ENCODE peak calls at places on chromosomes 13 and 19, in six cellular contexts. One of them, this sample, is unnamed.

GRCh38 chr13:28954810-28955209 is 134.7 kb downstream of the MTUS2 start:
- DNase-seq in thoracic aorta: no peak
- DNase-seq in adrenal gland: no peak
- DNase-seq in fibroblast of pulmonary artery: no peak
- DNase-seq in neural crest cell: no peak
- DNase-seq in transverse colon: no peak
- DNase-seq in this sample: no peak

GRCh38 chr19:35030257-35031071 is at the start of gene SCN1B:
- DNase-seq in transverse colon: peak; percentile 46
- DNase-seq in neural crest cell: peak; percentile 38
- DNase-seq in thoracic aorta: no peak
- DNase-seq in fibroblast of pulmonary artery: peak; percentile 64
- DNase-seq in adrenal gland: peak; percentile 75
- DNase-seq in this sample: peak; percentile 60

GRCh38 chr13:110413311-110414040 is 106.4 kb downstream of the COL4A2 start:
- DNase-seq in fibroblast of pulmonary artery: no peak
- DNase-seq in adrenal gland: peak; percentile 32
- DNase-seq in neural crest cell: no peak
- DNase-seq in thoracic aorta: no peak
- DNase-seq in transverse colon: no peak
- DNase-seq in this sample: no peak

GRCh38 chr19:47663911-47664771 is 49.1 kb upstream of the EHD2 start:
- DNase-seq in transverse colon: peak; percentile 69
- DNase-seq in thoracic aorta: peak; percentile 68
- DNase-seq in fibroblast of pulmonary artery: peak; percentile 100
- DNase-seq in adrenal gland: peak; percentile 94
- DNase-seq in neural crest cell: no peak
- DNase-seq in this sample: no peak

GRCh38 chr19:50266896-50267295 is 62.3 kb downstream of the KCNC3 start:
- DNase-seq in transverse colon: peak; percentile 46
- DNase-seq in fibroblast of pulmonary artery: no peak
- DNase-seq in adrenal gland: no peak
- DNase-seq in thoracic aorta: no peak
- DNase-seq in neural crest cell: no peak
- DNase-seq in this sample: peak; percentile 11

GRCh38 chr19:38190793-38191192 is 33.2 kb downstream of the DPF1 start:
- DNase-seq in fibroblast of pulmonary artery: no peak
- DNase-seq in adrenal gland: peak; percentile 35
- DNase-seq in thoracic aorta: no peak
- DNase-seq in transverse colon: no peak
- DNase-seq in neural crest cell: no peak
- DNase-seq in this sample: no peak

GRCh38 chr19:12544401-12544876 is 6.8 kb downstream of the ZNF564 start:
- DNase-seq in thoracic aorta: no peak
- DNase-seq in adrenal gland: no peak
- DNase-seq in fibroblast of pulmonary artery: peak; percentile 82
- DNase-seq in transverse colon: no peak
- DNase-seq in neural crest cell: no peak
- DNase-seq in this sample: no peak

GRCh38 chr13:48586591-48587103 is 53.8 kb upstream of the RCBTB2 start:
- DNase-seq in adrenal gland: peak; percentile 42
- DNase-seq in neural crest cell: no peak
- DNase-seq in thoracic aorta: no peak
- DNase-seq in transverse colon: no peak
- DNase-seq in fibroblast of pulmonary artery: peak; percentile 67
- DNase-seq in this sample: no peak

GRCh38 chr19:19488041-19488874 is 27.1 kb downstream of the TSSK6 start:
- DNase-seq in fibroblast of pulmonary artery: peak; percentile 27
- DNase-seq in neural crest cell: no peak
- DNase-seq in transverse colon: peak; percentile 60
- DNase-seq in adrenal gland: peak; percentile 84
- DNase-seq in thoracic aorta: no peak
- DNase-seq in this sample: no peak

GRCh38 chr19:4633140-4633967 is 6.0 kb upstream of the TNFAIP8L1 start:
- DNase-seq in thoracic aorta: no peak
- DNase-seq in fibroblast of pulmonary artery: peak; percentile 84
- DNase-seq in neural crest cell: peak; percentile 68
- DNase-seq in adrenal gland: peak; percentile 81
- DNase-seq in transverse colon: peak; percentile 61
- DNase-seq in this sample: peak; percentile 48

GRCh38 chr13:32001392-32001768 is 30.2 kb upstream of the FRY start:
- DNase-seq in fibroblast of pulmonary artery: peak; percentile 70
- DNase-seq in transverse colon: no peak
- DNase-seq in neural crest cell: no peak
- DNase-seq in adrenal gland: no peak
- DNase-seq in thoracic aorta: no peak
- DNase-seq in this sample: peak; percentile 5

GRCh38 chr13:52159159-52159982 is at the start of gene NEK3:
- DNase-seq in adrenal gland: peak; percentile 51
- DNase-seq in neural crest cell: peak; percentile 65
- DNase-seq in transverse colon: peak; percentile 78
- DNase-seq in thoracic aorta: peak; percentile 17
- DNase-seq in fibroblast of pulmonary artery: peak; percentile 63
- DNase-seq in this sample: peak; percentile 34

GRCh38 chr13:47114030-47114429 is 217.2 kb upstream of the HTR2A start:
- DNase-seq in thoracic aorta: no peak
- DNase-seq in fibroblast of pulmonary artery: peak; percentile 50
- DNase-seq in transverse colon: no peak
- DNase-seq in neural crest cell: no peak
- DNase-seq in adrenal gland: no peak
- DNase-seq in this sample: no peak

GRCh38 chr13:45121421-45121820 is 1.1 kb downstream of the GTF2F2 start:
- DNase-seq in neural crest cell: no peak
- DNase-seq in adrenal gland: no peak
- DNase-seq in fibroblast of pulmonary artery: peak; percentile 46
- DNase-seq in transverse colon: no peak
- DNase-seq in thoracic aorta: no peak
- DNase-seq in this sample: no peak

GRCh38 chr13:45122941-45123340 is 2.6 kb downstream of the GTF2F2 start:
- DNase-seq in transverse colon: no peak
- DNase-seq in fibroblast of pulmonary artery: no peak
- DNase-seq in neural crest cell: no peak
- DNase-seq in adrenal gland: no peak
- DNase-seq in thoracic aorta: no peak
- DNase-seq in this sample: no peak

GRCh38 chr13:45120967-45121366 is 657 bp downstream of the GTF2F2 start:
- DNase-seq in adrenal gland: no peak
- DNase-seq in thoracic aorta: no peak
- DNase-seq in fibroblast of pulmonary artery: no peak
- DNase-seq in transverse colon: no peak
- DNase-seq in neural crest cell: no peak
- DNase-seq in this sample: no peak

GRCh38 chr13:45119469-45119989 is 781 bp upstream of the GTF2F2 start:
- DNase-seq in fibroblast of pulmonary artery: peak; percentile 60
- DNase-seq in adrenal gland: peak; percentile 29
- DNase-seq in neural crest cell: no peak
- DNase-seq in thoracic aorta: no peak
- DNase-seq in transverse colon: peak; percentile 18
- DNase-seq in this sample: peak; percentile 72

GRCh38 chr13:45119990-45120864 is at the start of gene GTF2F2:
- DNase-seq in fibroblast of pulmonary artery: peak; percentile 92
- DNase-seq in transverse colon: peak; percentile 92
- DNase-seq in thoracic aorta: peak; percentile 31
- DNase-seq in neural crest cell: peak; percentile 83
- DNase-seq in adrenal gland: peak; percentile 86
- DNase-seq in this sample: peak; percentile 88
- TF ChIP-seq CTCF in fibroblast of pulmonary artery: no peak
- TF ChIP-seq CTCF in transverse colon: no peak
- TF ChIP-seq CTCF in thoracic aorta: no peak
- TF ChIP-seq CTCF in neural crest cell: no peak
- TF ChIP-seq CTCF in adrenal gland: no peak
- TF ChIP-seq CTCF in this sample: no peak

DNA sequence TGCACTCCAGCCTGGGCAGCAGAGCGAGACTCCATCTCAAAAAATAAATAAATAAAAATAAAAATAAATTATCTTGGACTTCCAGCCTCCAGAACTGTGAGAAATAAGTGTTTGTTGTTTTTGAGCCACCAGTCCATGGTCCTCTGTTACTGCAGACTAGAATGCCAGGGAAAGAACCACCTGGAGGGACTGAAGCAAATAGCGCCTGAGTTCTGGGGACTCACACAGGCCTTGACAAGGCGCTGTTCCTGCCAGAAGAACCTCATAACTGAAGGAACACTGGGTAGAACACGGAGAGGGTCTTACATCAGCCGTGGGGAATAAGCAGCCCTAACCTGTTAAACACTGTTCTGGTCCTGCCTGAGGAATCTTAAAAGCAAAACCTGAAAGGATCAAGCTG is 8.4 kb upstream of the LENG8 start:
- DNase-seq in fibroblast of pulmonary artery: no peak
- DNase-seq in transverse colon: no peak
- DNase-seq in adrenal gland: no peak
- DNase-seq in thoracic aorta: no peak
- DNase-seq in neural crest cell: no peak
- DNase-seq in this sample: no peak
- TF ChIP-seq CTCF in fibroblast of pulmonary artery: no peak
- TF ChIP-seq CTCF in transverse colon: no peak
- TF ChIP-seq CTCF in adrenal gland: no peak
- TF ChIP-seq CTCF in thoracic aorta: no peak
- TF ChIP-seq CTCF in neural crest cell: no peak
- TF ChIP-seq CTCF in this sample: no peak

DNA sequence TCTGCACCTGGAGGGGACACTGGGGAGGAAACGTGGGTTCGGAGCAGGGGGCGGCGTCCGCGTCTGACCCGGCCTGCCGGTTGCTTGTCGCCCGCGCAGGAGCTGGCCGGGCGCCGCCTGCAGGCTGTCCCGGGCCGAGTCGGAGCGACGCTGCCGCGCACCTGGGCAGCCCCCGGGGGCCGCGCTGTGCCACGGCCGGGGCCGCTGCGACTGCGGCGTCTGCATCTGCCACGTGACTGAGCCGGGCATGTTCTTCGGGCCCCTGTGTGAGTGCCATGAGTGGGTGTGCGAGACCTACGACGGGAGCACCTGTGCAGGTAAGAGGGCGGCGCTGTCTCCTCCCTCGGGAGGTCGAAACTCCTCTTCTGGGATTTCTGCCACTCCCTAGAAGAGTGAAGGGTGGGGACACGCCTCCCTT is 1.3 kb downstream of the ITGBL1 start:
- DNase-seq in thoracic aorta: no peak
- DNase-seq in neural crest cell: no peak
- DNase-seq in adrenal gland: no peak
- DNase-seq in transverse colon: peak; percentile 9
- DNase-seq in fibroblast of pulmonary artery: no peak
- DNase-seq in this sample: no peak
- TF ChIP-seq CTCF in thoracic aorta: peak; percentile 5
- TF ChIP-seq CTCF in neural crest cell: no peak
- TF ChIP-seq CTCF in adrenal gland: no peak
- TF ChIP-seq CTCF in transverse colon: peak; percentile 6
- TF ChIP-seq CTCF in fibroblast of pulmonary artery: no peak
- TF ChIP-seq CTCF in this sample: no peak

DNA sequence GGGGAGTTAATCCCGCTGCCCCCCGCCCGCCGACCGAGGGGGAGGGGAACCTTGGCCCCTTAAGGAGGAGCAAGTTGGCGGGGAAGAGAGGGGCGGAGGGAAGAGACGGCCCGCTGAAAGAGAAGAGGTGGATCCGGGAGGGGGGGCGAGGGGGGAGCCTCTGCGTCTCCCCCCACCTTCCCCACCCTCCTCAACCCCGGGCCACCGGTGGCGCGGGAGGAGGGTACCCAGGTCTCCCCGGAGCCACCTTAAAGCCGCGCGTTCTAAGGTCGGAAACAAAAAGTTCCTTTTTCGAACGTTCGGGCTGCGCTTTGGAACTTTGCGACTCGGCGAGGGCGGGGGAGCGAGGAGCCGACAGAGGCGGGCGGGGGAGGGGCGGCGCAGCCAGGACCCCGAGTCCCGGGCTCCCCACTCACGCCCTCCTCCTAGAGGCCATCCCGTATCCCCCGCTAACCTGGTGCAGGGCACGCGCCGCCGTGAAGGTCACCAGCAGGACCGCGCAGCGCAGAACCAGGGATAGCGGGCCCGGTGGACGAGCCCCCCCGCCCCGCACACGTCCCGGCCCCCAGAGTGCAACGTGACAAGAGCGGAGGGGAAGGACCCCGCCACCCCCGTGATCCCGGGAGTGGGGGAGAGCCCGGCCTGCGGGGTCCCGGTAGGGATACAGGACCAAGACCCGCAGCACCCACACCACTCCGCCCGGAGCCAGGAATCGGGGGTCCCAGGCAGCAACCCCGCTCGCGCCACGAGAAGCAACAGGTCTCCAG is 662 bp downstream of the ERF start:
- DNase-seq in thoracic aorta: no peak
- DNase-seq in transverse colon: peak; percentile 84
- DNase-seq in fibroblast of pulmonary artery: peak; percentile 57
- DNase-seq in adrenal gland: peak; percentile 67
- DNase-seq in neural crest cell: peak; percentile 67
- DNase-seq in this sample: peak; percentile 83
- TF ChIP-seq CTCF in thoracic aorta: peak; percentile 7
- TF ChIP-seq CTCF in transverse colon: no peak
- TF ChIP-seq CTCF in fibroblast of pulmonary artery: no peak
- TF ChIP-seq CTCF in adrenal gland: no peak
- TF ChIP-seq CTCF in neural crest cell: no peak
- TF ChIP-seq CTCF in this sample: peak; percentile 4

This sample was measured in DND-41.